ENCODE peak calls at places on chromosomes 16 and 17, in eight cellular contexts. Y is stimulated activated CD8-positive, alpha-beta memory T cell treated with anti-CD3 and anti-CD28 coated beads, Interleukin-4, amount 100 ng/mL, for 24 hours; T is cardiac fibroblast; W is right atrium auricular region; P is ELR; O is thoracic aorta; M is T-helper 1 cell; L is NCI-H226. N is an unnamed sample.

GRCh38 chr17:83079340-83079747 is at the start of gene METRNL:
- DNase-seq in T (peak), M (peak), Y (peak), L (peak), P (peak), W (no peak), O (no peak), N (no peak)

GRCh38 chr16:67428146-67428731 is 2.7 kb upstream of the HSD11B2 start:
- DNase-seq in O (no peak), W (no peak), M (peak), Y (peak), T (peak), L (peak), P (peak), N (peak)

GRCh38 chr16:29877266-29877961 is 14.4 kb upstream of the CDIPT start:
- DNase-seq in Y (peak), L (no peak), T (peak), W (no peak), O (no peak), P (peak), M (no peak), N (no peak)

GRCh38 chr16:1126044-1126443 is 26.9 kb upstream of the CACNA1H start:
- DNase-seq in P (no peak), T (no peak), W (no peak), M (no peak), O (no peak), Y (no peak), L (no peak), N (no peak)

GRCh38 chr17:2050871-2051387 is 4.0 kb upstream of the HIC1 start:
- DNase-seq in W (no peak), Y (no peak), P (peak), M (no peak), T (peak), O (no peak), L (peak), N (peak)

GRCh38 chr17:81245024-81245664 is 6.0 kb downstream of the NDUFAF8 start:
- DNase-seq in O (no peak), W (no peak), Y (no peak), L (no peak), M (no peak), P (peak), T (no peak), N (no peak)

GRCh38 chr16:23564964-23565363 is 7.4 kb downstream of the UBFD1 start:
- DNase-seq in L (no peak), P (no peak), W (peak), T (peak), M (no peak), Y (no peak), O (no peak), N (no peak)

GRCh38 chr16:53131050-53131362 is 76.2 kb downstream of the CHD9 start:
- DNase-seq in O (no peak), T (no peak), M (no peak), Y (no peak), P (no peak), W (no peak), L (no peak), N (no peak)

GRCh38 chr16:53089434-53090270 is 34.9 kb downstream of the CHD9 start:
- DNase-seq in O (no peak), L (no peak), W (no peak), P (no peak), Y (no peak), M (no peak), T (peak), N (peak)

GRCh38 chr17:4738136-4739121 is 1.2 kb upstream of the ZMYND15 start:
- DNase-seq in L (no peak), O (no peak), T (no peak), Y (no peak), W (no peak), P (no peak), M (no peak), N (no peak)

GRCh38 chr17:59791603-59792457 is 84.4 kb downstream of the VMP1 start:
- DNase-seq in W (no peak), P (no peak), L (no peak), M (no peak), O (no peak), T (peak), Y (no peak), N (no peak)

GRCh38 chr16:27805828-27806351 is 255.9 kb downstream of the KATNIP start:
- DNase-seq in W (no peak), O (no peak), P (no peak), L (no peak), T (no peak), Y (no peak), M (no peak), N (no peak)

GRCh38 chr16:78566397-78567073 is 467.1 kb downstream of the WWOX start:
- DNase-seq in P (no peak), Y (no peak), T (no peak), W (no peak), M (no peak), L (no peak), O (no peak), N (no peak)

GRCh38 chr17:38454528-38454927 is 26.3 kb downstream of the ARHGAP23 start:
- DNase-seq in M (no peak), O (peak), W (peak), T (peak), L (peak), P (peak), Y (no peak), N (no peak)

GRCh38 chr16:69613283-69614154 is 47.8 kb downstream of the NFAT5 start:
- DNase-seq in T (peak), M (no peak), P (peak), O (no peak), Y (no peak), L (no peak), W (no peak), N (no peak)